ENCODE peak calls at places on chromosomes 4 and X, in seven cellular contexts. U is progenitor cell of endocrine pancreas; J is HCT116; V is stimulated activated CD4-positive, alpha-beta T cell treated with anti-CD3 and anti-CD28 coated beads, Interleukin-4, amount 100 ng/mL, for 24 hours; P is epithelial cell of esophagus; S is fibroblast of pulmonary artery; X is hippocampal formation. M is an unnamed sample.

GRCh38 chrX:37697169-37697760 is 11.7 kb downstream of the XK start:
- DNase-seq in V (no peak), S (no peak), P (peak), X (no peak), J (no peak), U (no peak), M (no peak)

GRCh38 chrX:3663576-3664290 is 49.7 kb downstream of the PRKX start:
- DNase-seq in V (no peak), P (no peak), J (no peak), X (no peak), S (no peak), U (no peak), M (no peak)

GRCh38 chr4:76950846-76951321 is 1.3 kb downstream of the SEPTIN11 start:
- DNase-seq in S (peak), U (no peak), P (peak), V (no peak), X (peak), J (no peak), M (peak)

GRCh38 chrX:149006235-149006634 is 498.9 kb downstream of the IDS start:
- DNase-seq in X (no peak), S (no peak), V (no peak), U (no peak), J (no peak), P (no peak), M (no peak)

GRCh38 chrX:37594755-37595382 is 23.4 kb downstream of the LANCL3 start:
- DNase-seq in S (no peak), J (no peak), P (no peak), V (no peak), X (no peak), U (no peak), M (no peak)

GRCh38 chrX:1034717-1035116 is 177.7 kb downstream of the CRLF2 start:
- DNase-seq in X (no peak), J (no peak), U (no peak), S (no peak), P (no peak), V (no peak), M (no peak)

GRCh38 chrX:119682019-119682989 is 10.7 kb downstream of the SEPTIN6 start:
- DNase-seq in X (no peak), J (no peak), P (no peak), S (no peak), V (no peak), U (no peak), M (no peak)

GRCh38 chr4:174828845-174829701 is at the start of gene GLRA3:
- DNase-seq in V (no peak), S (peak), J (no peak), X (peak), P (peak), U (peak), M (peak)

GRCh38 chr4:97582890-97583289 is 560.4 kb downstream of the STPG2 start:
- DNase-seq in U (no peak), J (no peak), S (peak), V (no peak), X (no peak), P (no peak), M (no peak)

GRCh38 chr4:7867701-7868429 is 71.8 kb downstream of the AFAP1 start:
- DNase-seq in S (no peak), P (peak), V (no peak), X (no peak), J (no peak), U (no peak), M (peak)

GRCh38 chr4:60134106-60134505 is 1066.0 kb upstream of the ADGRL3 start:
- DNase-seq in V (no peak), X (no peak), S (no peak), J (no peak), P (no peak), U (no peak), M (no peak)

GRCh38 chr4:187128226-187128625 is 404.6 kb upstream of the FAT1 start:
- DNase-seq in X (no peak), V (no peak), P (peak), J (no peak), U (no peak), S (peak), M (no peak)

GRCh38 chr4:25031077-25031606 is 396 bp upstream of the LGI2 start:
- DNase-seq in S (peak), U (no peak), X (peak), V (no peak), P (peak), J (no peak), M (peak)

GRCh38 chr4:30380404-30380998 is 339.7 kb upstream of the PCDH7 start:
- DNase-seq in V (peak), U (no peak), S (peak), P (peak), X (no peak), J (peak), M (peak)

GRCh38 chr4:39648827-39649558 is 10.3 kb upstream of the SMIM14 start:
- DNase-seq in U (no peak), J (no peak), S (no peak), X (no peak), V (no peak), P (no peak), M (no peak)